ENCODE peak calls at places on chromosomes 7 and 10, in five cellular contexts. H is HCT116; J is effector memory CD4-positive, alpha-beta T cell; T is CD4-positive, alpha-beta T cell; B is pancreas. L is an unnamed sample.

GRCh38 chr7:130444230-130444629 is 3.4 kb upstream of the CEP41 start:
- DNase-seq in J (no peak), H (no peak), T (no peak), B (no peak), L (no peak)

GRCh38 chr7:16652888-16653287 is 6.9 kb downstream of the BZW2 start:
- DNase-seq in B (peak; percentile 34), H (no peak), J (no peak), T (no peak), L (no peak)

GRCh38 chr10:33052915-33053810 is 95.1 kb upstream of the ITGB1 start:
- DNase-seq in T (no peak), B (no peak), H (no peak), J (no peak), L (no peak)

GRCh38 chr10:22103701-22104100 is 100.2 kb upstream of the DNAJC1 start:
- DNase-seq in T (no peak), J (no peak), H (peak; percentile 8), B (no peak), L (no peak)

GRCh38 chr10:11317936-11318670 is 293.3 kb downstream of the USP6NL start:
- DNase-seq in H (no peak), J (no peak), T (no peak), B (no peak), L (no peak)

GRCh38 chr10:77081411-77082010 is 556.1 kb downstream of the KCNMA1 start:
- DNase-seq in T (no peak), H (no peak), B (no peak), J (no peak), L (no peak)

GRCh38 chr7:70051726-70052125 is 453.5 kb downstream of the AUTS2 start:
- DNase-seq in H (no peak), J (no peak), T (no peak), B (no peak), L (no peak)

GRCh38 chr10:95430231-95430951 is 130.8 kb downstream of the SORBS1 start:
- DNase-seq in H (peak; percentile 23), J (peak; percentile 24), B (peak; percentile 35), T (peak; percentile 7), L (peak; percentile 84)

GRCh38 chr7:81173766-81174281 is 255.0 kb upstream of the SEMA3C start:
- DNase-seq in B (no peak), J (no peak), H (no peak), T (no peak), L (no peak)

GRCh38 chr7:94195201-94195600 is 191.0 kb upstream of the BET1 start:
- DNase-seq in H (no peak), T (no peak), B (no peak), J (no peak), L (no peak)

GRCh38 chr7:77430927-77431326 is 14.8 kb upstream of the GSAP start:
- DNase-seq in J (no peak), T (no peak), H (no peak), B (no peak), L (no peak)

GRCh38 chr10:119762035-119762434 is 36.2 kb downstream of the INPP5F start:
- DNase-seq in T (no peak), H (no peak), B (no peak), J (no peak), L (no peak)

GRCh38 chr10:63268139-63268797 is 135.1 kb downstream of the NRBF2 start:
- DNase-seq in J (no peak), B (no peak), T (no peak), H (no peak), L (peak; percentile 27)

GRCh38 chr7:131861620-131862346 is 305.4 kb upstream of the PODXL start:
- DNase-seq in B (no peak), H (no peak), T (no peak), J (no peak), L (no peak)

GRCh38 chr7:128098629-128099028 is 67.4 kb upstream of the LRRC4 start:
- DNase-seq in T (no peak), H (no peak), J (no peak), B (no peak), L (no peak)

GRCh38 chr10:101118031-101118430 is 13.1 kb upstream of the TLX1 start:
- DNase-seq in J (no peak), B (no peak), H (no peak), T (no peak), L (no peak)

GRCh38 chr10:126080879-126081331 is 184.5 kb downstream of the FANK1 start:
- DNase-seq in B (no peak), H (no peak), J (no peak), T (no peak), L (no peak)

GRCh38 chr7:24742764-24743163 is 14.5 kb downstream of the GSDME start:
- DNase-seq in J (no peak), T (no peak), H (no peak), B (no peak), L (no peak)

DNA sequence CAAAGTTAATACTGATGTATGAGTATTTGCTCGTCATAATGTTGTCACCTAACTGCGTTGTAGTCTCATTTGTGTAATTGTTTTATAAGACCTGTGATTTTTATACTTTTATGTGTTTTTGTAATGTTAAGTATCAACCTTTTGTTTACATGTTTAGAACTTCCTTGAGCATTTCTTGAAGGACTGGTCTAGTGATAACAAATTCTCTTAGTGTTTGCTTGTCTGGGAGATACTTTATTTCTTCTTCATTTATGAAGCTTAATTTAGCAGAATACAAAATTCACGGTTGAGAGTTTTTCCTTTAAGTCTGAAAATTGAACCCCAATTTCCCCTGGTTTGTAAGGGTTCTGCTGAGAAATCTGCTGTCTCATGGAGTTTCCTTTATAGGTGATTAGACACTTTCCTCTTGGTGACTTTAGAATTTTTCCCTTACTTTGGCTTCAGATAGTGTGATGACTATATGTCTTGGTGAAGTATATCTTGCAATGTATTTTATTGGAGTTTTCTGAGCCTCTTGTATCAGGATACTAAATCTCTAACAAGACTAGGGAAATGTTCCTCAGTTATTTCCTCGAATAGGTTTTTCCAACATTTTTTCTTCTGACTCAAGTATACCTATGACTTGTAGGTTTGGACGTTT is 154.9 kb downstream of the WDR11 start:
- DNase-seq in H (no peak), B (no peak), T (no peak), J (no peak), L (no peak)
- H3K9me3 ChIP-seq in H (no peaks in the 10 kb centered on the region), B (no peaks in the 10 kb centered on the region), T (peaks cover 27% of the 10 kb centered on the region), J (no peaks in the 10 kb centered on the region), L (no peaks in the 10 kb centered on the region)

DNA sequence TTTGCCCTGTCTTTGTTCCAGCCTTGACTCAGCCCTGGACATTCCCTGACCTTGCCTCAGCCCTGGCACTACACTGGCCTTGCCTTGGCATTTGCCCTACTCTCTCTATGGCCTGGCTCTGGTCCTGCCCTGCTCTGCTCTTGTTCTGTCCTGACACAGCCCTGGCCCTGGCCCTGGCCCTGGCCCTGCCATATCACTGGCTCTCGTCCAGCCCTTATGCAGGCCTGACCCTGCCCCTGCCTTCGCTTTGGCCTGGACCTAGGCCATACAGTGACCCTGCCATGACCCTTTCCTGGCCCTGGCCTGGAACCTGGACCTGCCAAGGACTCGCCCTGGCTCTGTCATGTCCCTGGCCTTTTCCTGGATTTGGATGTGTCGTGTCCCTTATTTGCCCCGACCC is 646.0 kb downstream of the ZNF37A start:
- DNase-seq in T (no peak), J (no peak), H (no peak), B (no peak), L (no peak)
- H3K9me3 ChIP-seq in T (no peaks in the 10 kb centered on the region), J (no peaks in the 10 kb centered on the region), H (peaks cover 4% of the 10 kb centered on the region), B (no peaks in the 10 kb centered on the region), L (no peaks in the 10 kb centered on the region)

GRCh38 chr7:145915679-145916078 is 200.9 kb upstream of the CNTNAP2 start:
- DNase-seq in T (no peak), J (no peak), B (no peak), H (no peak), L (no peak)
- H3K9me3 ChIP-seq in T (peaks cover 7% of the 10 kb centered on the region), J (no peaks in the 10 kb centered on the region), B (no peaks in the 10 kb centered on the region), H (peaks cover 11% of the 10 kb centered on the region), L (no peaks in the 10 kb centered on the region)

GRCh38 chr7:79157281-79157680 is 296.2 kb downstream of the MAGI2 start:
- DNase-seq in H (no peak), B (no peak), T (no peak), J (no peak), L (no peak)
- H3K9me3 ChIP-seq in H (no peaks in the 10 kb centered on the region), B (no peaks in the 10 kb centered on the region), T (no peaks in the 10 kb centered on the region), J (no peaks in the 10 kb centered on the region), L (no peaks in the 10 kb centered on the region)

GRCh38 chr7:231858-232246 is 39.5 kb downstream of the FAM20C start:
- DNase-seq in B (no peak), H (no peak), J (no peak), T (no peak), L (no peak)
- H3K9me3 ChIP-seq in B (no peaks in the 10 kb centered on the region), H (no peaks in the 10 kb centered on the region), J (no peaks in the 10 kb centered on the region), T (no peaks in the 10 kb centered on the region), L (no peaks in the 10 kb centered on the region)

GRCh38 chr7:152180587-152180986 is 155.1 kb downstream of the GALNT11 start:
- DNase-seq in H (no peak), J (no peak), T (no peak), B (no peak), L (no peak)
- H3K9me3 ChIP-seq in H (no peaks in the 10 kb centered on the region), J (no peaks in the 10 kb centered on the region), T (no peaks in the 10 kb centered on the region), B (no peaks in the 10 kb centered on the region), L (no peaks in the 10 kb centered on the region)

GRCh38 chr7:105815580-105815979 is 60.8 kb downstream of the ATXN7L1 start:
- DNase-seq in B (no peak), H (no peak), T (no peak), J (no peak), L (no peak)
- H3K9me3 ChIP-seq in B (no peaks in the 10 kb centered on the region), H (no peaks in the 10 kb centered on the region), T (no peaks in the 10 kb centered on the region), J (no peaks in the 10 kb centered on the region), L (no peaks in the 10 kb centered on the region)

DNA sequence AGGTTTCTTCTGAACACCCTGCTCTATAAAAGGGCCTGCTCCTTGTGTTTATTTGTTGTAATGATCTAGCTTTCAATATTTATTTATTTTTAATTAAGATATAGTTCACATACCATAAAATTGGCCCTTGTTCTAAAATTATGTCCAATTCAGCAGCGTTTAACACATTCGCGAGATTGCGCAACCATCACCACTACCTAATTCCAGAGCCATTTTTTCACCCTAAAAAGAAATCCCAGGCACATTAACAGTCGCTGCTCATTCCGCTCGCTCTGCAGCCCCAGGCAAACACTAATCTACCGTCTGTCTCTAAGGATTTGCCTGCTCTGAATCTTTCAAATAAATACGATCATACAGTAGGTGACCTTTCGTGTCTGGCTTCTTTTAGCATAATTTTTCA is 616.8 kb downstream of the CALN1 start:
- DNase-seq in T (no peak), B (no peak), J (no peak), H (no peak), L (no peak)
- H3K9me3 ChIP-seq in T (no peaks in the 10 kb centered on the region), B (no peaks in the 10 kb centered on the region), J (no peaks in the 10 kb centered on the region), H (peaks cover 9% of the 10 kb centered on the region), L (no peaks in the 10 kb centered on the region)